ENCODE peak calls at places on chromosomes 4 and X, in four cellular contexts. V is activated effector memory CD4-positive, alpha-beta T cell treated with anti-CD3 and anti-CD28 coated beads, Interleukin-2, amount 50 U/mL, for 16 hours; U is aorta; X is neuronal stem cell. Z is an unnamed sample.

GRCh38 chr4:165945991-165946390 is 73.0 kb downstream of the TLL1 start:
- DNase-seq in X (no peak), V (no peak), U (no peak), Z (no peak)

GRCh38 chr4:182231080-182231479 is 12.1 kb upstream of the TENM3 start:
- DNase-seq in X (no peak), V (no peak), U (no peak), Z (no peak)

GRCh38 chr4:37827030-37827705 is 682 bp downstream of the PGM2 start:
- DNase-seq in X (no peak), U (no peak), V (no peak), Z (no peak)

GRCh38 chrX:154037754-154038153 is 18.1 kb upstream of the IRAK1 start:
- DNase-seq in U (no peak), V (no peak), X (no peak), Z (no peak)

GRCh38 chrX:130801901-130802300 is 101.1 kb downstream of the ENOX2 start:
- DNase-seq in X (no peak), U (no peak), V (no peak), Z (no peak)

GRCh38 chr4:1210241-1210841 is 38.0 kb upstream of the SPON2 start:
- DNase-seq in U (peak), X (no peak), V (peak), Z (no peak)

GRCh38 chrX:21153503-21153902 is 220.7 kb upstream of the CNKSR2 start:
- DNase-seq in X (no peak), U (no peak), V (no peak), Z (no peak)

GRCh38 chr4:3062466-3062865 is 11.9 kb downstream of the HTT-AS start:
- DNase-seq in X (no peak), U (no peak), V (no peak), Z (no peak)

GRCh38 chr4:141711211-141711610 is 74.8 kb downstream of the IL15 start:
- DNase-seq in U (no peak), V (no peak), X (no peak), Z (no peak)

GRCh38 chrX:49977319-49978090 is 55.1 kb downstream of the CLCN5 start:
- DNase-seq in U (no peak), V (no peak), X (no peak), Z (no peak)

GRCh38 chr4:80798082-80798481 is 232.4 kb upstream of the BMP3 start:
- DNase-seq in V (no peak), X (no peak), U (no peak), Z (no peak)

GRCh38 chr4:84870398-84871163 is 95.9 kb downstream of the WDFY3 start:
- DNase-seq in U (no peak), V (no peak), X (no peak), Z (no peak)

GRCh38 chr4:85854543-85854942 is 379.6 kb downstream of the ARHGAP24 start:
- DNase-seq in V (no peak), U (no peak), X (no peak), Z (no peak)

GRCh38 chr4:129387666-129388065 is 291.7 kb downstream of the C4orf33 start:
- DNase-seq in V (no peak), X (no peak), U (no peak), Z (no peak)

GRCh38 chr4:173214661-173215060 is 46.0 kb downstream of the GALNT7 start:
- DNase-seq in V (no peak), U (peak), X (no peak), Z (no peak)

GRCh38 chr4:118033148-118034060 is 882 bp upstream of the NDST3 start:
- DNase-seq in X (peak), V (no peak), U (peak), Z (no peak)

GRCh38 chrX:15336023-15336413 is 695 bp upstream of the PIGA start:
- DNase-seq in U (no peak), X (no peak), V (peak), Z (no peak)

GRCh38 chrX:109940411-109940810 is 62.5 kb upstream of the TMEM164 start:
- DNase-seq in U (no peak), V (no peak), X (no peak), Z (no peak)

GRCh38 chrX:10634681-10635161 is 14.3 kb upstream of the MID1 start:
- DNase-seq in X (no peak), U (no peak), V (no peak), Z (no peak)

GRCh38 chr4:20273793-20274192 is 22.1 kb downstream of the SLIT2 start:
- DNase-seq in X (no peak), V (no peak), U (peak), Z (no peak)

GRCh38 chr4:165204462-165204830 is 2.9 kb upstream of the KLHL2 start:
- DNase-seq in U (no peak), V (no peak), X (no peak), Z (no peak)

GRCh38 chrX:74117962-74118361 is 186.0 kb upstream of the ZCCHC13 start:
- DNase-seq in X (no peak), U (no peak), V (no peak), Z (no peak)

GRCh38 chr4:88981993-88982392 is 75.0 kb downstream of the FAM13A start:
- DNase-seq in X (no peak), V (no peak), U (no peak), Z (no peak)

GRCh38 chrX:139475432-139475831 is 55.1 kb upstream of the F9 start:
- DNase-seq in U (no peak), X (no peak), V (no peak), Z (no peak)

GRCh38 chrX:103754401-103754800 is 22.2 kb upstream of the PLP1 start:
- DNase-seq in X (no peak), V (no peak), U (no peak), Z (no peak)

GRCh38 chr4:142406051-142406549 is 440.0 kb downstream of the INPP4B start:
- DNase-seq in V (peak), X (no peak), U (no peak), Z (no peak)